ENCODE peak calls at places on chromosomes 1 and 21, in five cellular contexts. One of them, this sample, is unnamed.

GRCh38 chr1:103025858-103026409 is 82.4 kb downstream of the COL11A1 start:
- DNase-seq in stomach: no peak
- DNase-seq in HL-60: no peak
- DNase-seq in K562: no peak
- DNase-seq in GM23338: peak
- DNase-seq in this sample: no peak

GRCh38 chr1:212446333-212446732 is 13.6 kb downstream of the NENF start:
- DNase-seq in stomach: no peak
- DNase-seq in HL-60: no peak
- DNase-seq in K562: no peak
- DNase-seq in GM23338: no peak
- DNase-seq in this sample: no peak

GRCh38 chr21:33588485-33589335 is at the start of gene DONSON:
- DNase-seq in stomach: peak
- DNase-seq in HL-60: peak
- DNase-seq in K562: peak
- DNase-seq in GM23338: peak
- DNase-seq in this sample: peak

GRCh38 chr1:94142022-94142421 is 21.1 kb upstream of the ABCA4 start:
- DNase-seq in stomach: no peak
- DNase-seq in HL-60: no peak
- DNase-seq in K562: no peak
- DNase-seq in GM23338: no peak
- DNase-seq in this sample: no peak

GRCh38 chr1:193406901-193407300 is 220.5 kb upstream of the B3GALT2 start:
- DNase-seq in stomach: no peak
- DNase-seq in HL-60: no peak
- DNase-seq in K562: peak
- DNase-seq in GM23338: peak
- DNase-seq in this sample: peak

GRCh38 chr1:217747156-217747769 is 116.1 kb downstream of the SPATA17 start:
- DNase-seq in stomach: no peak
- DNase-seq in HL-60: no peak
- DNase-seq in K562: peak
- DNase-seq in GM23338: peak
- DNase-seq in this sample: peak

GRCh38 chr1:206500046-206500445 is 7.3 kb upstream of the RASSF5 start:
- DNase-seq in stomach: no peak
- DNase-seq in HL-60: no peak
- DNase-seq in K562: no peak
- DNase-seq in GM23338: no peak
- DNase-seq in this sample: no peak

GRCh38 chr1:41739061-41739955 is 179.4 kb downstream of the HIVEP3 start:
- DNase-seq in stomach: peak
- DNase-seq in HL-60: peak
- DNase-seq in K562: no peak
- DNase-seq in GM23338: no peak
- DNase-seq in this sample: no peak

GRCh38 chr1:220825819-220826551 is 39.3 kb downstream of the MTARC1 start:
- DNase-seq in stomach: no peak
- DNase-seq in HL-60: no peak
- DNase-seq in K562: no peak
- DNase-seq in GM23338: no peak
- DNase-seq in this sample: no peak

GRCh38 chr1:190011585-190011984 is 466.1 kb downstream of the BRINP3 start:
- DNase-seq in stomach: no peak
- DNase-seq in HL-60: no peak
- DNase-seq in K562: no peak
- DNase-seq in GM23338: no peak
- DNase-seq in this sample: no peak

GRCh38 chr1:156664949-156665411 is 12.2 kb downstream of the NES start:
- DNase-seq in stomach: no peak
- DNase-seq in HL-60: peak
- DNase-seq in K562: no peak
- DNase-seq in GM23338: peak
- DNase-seq in this sample: no peak

GRCh38 chr1:53128401-53128800 is 14.0 kb downstream of the SLC1A7 start:
- DNase-seq in stomach: no peak
- DNase-seq in HL-60: no peak
- DNase-seq in K562: no peak
- DNase-seq in GM23338: no peak
- DNase-seq in this sample: no peak

GRCh38 chr1:166679369-166679768 is 159.9 kb upstream of the POGK start:
- DNase-seq in stomach: no peak
- DNase-seq in HL-60: no peak
- DNase-seq in K562: no peak
- DNase-seq in GM23338: no peak
- DNase-seq in this sample: no peak

GRCh38 chr1:94709891-94710581 is 110.1 kb upstream of the SLC44A3 start:
- DNase-seq in stomach: no peak
- DNase-seq in HL-60: no peak
- DNase-seq in K562: no peak
- DNase-seq in GM23338: no peak
- DNase-seq in this sample: no peak

GRCh38 chr1:153265457-153265856 is 6.0 kb downstream of the LORICRIN start:
- DNase-seq in stomach: no peak
- DNase-seq in HL-60: no peak
- DNase-seq in K562: no peak
- DNase-seq in GM23338: no peak
- DNase-seq in this sample: no peak

GRCh38 chr1:237748192-237748591 is 142.5 kb downstream of the ZP4 start:
- DNase-seq in stomach: no peak
- DNase-seq in HL-60: no peak
- DNase-seq in K562: no peak
- DNase-seq in GM23338: no peak
- DNase-seq in this sample: no peak

GRCh38 chr1:156160000-156160743 is 6.8 kb downstream of the SEMA4A start:
- DNase-seq in stomach: no peak
- DNase-seq in HL-60: no peak
- DNase-seq in K562: no peak
- DNase-seq in GM23338: peak
- DNase-seq in this sample: no peak

GRCh38 chr1:107250169-107250568 is 109.3 kb downstream of the NTNG1 start:
- DNase-seq in stomach: no peak
- DNase-seq in HL-60: no peak
- DNase-seq in K562: no peak
- DNase-seq in GM23338: peak
- DNase-seq in this sample: no peak

GRCh38 chr1:6450943-6451373 is 15.0 kb downstream of the TNFRSF25 start:
- DNase-seq in stomach: peak
- DNase-seq in HL-60: no peak
- DNase-seq in K562: no peak
- DNase-seq in GM23338: no peak
- DNase-seq in this sample: no peak

GRCh38 chr1:6447016-6447817 is 18.8 kb downstream of the TNFRSF25 start:
- DNase-seq in stomach: no peak
- DNase-seq in HL-60: no peak
- DNase-seq in K562: no peak
- DNase-seq in GM23338: peak
- DNase-seq in this sample: no peak

GRCh38 chr1:6450005-6450450 is 15.9 kb downstream of the TNFRSF25 start:
- DNase-seq in stomach: no peak
- DNase-seq in HL-60: no peak
- DNase-seq in K562: no peak
- DNase-seq in GM23338: no peak
- DNase-seq in this sample: no peak

GRCh38 chr1:6447818-6448748 is 17.9 kb downstream of the TNFRSF25 start:
- DNase-seq in stomach: no peak
- DNase-seq in HL-60: no peak
- DNase-seq in K562: no peak
- DNase-seq in GM23338: peak
- DNase-seq in this sample: peak

GRCh38 chr1:6448749-6449631 is 17.0 kb downstream of the TNFRSF25 start:
- DNase-seq in stomach: peak
- DNase-seq in HL-60: no peak
- DNase-seq in K562: peak
- DNase-seq in GM23338: peak
- DNase-seq in this sample: no peak
- TF ChIP-seq POLR2AphosphoS5 in stomach: no peak
- TF ChIP-seq POLR2AphosphoS5 in HL-60: no peak
- TF ChIP-seq POLR2AphosphoS5 in K562: no peak
- TF ChIP-seq POLR2AphosphoS5 in GM23338: no peak
- TF ChIP-seq POLR2AphosphoS5 in this sample: no peak

DNA sequence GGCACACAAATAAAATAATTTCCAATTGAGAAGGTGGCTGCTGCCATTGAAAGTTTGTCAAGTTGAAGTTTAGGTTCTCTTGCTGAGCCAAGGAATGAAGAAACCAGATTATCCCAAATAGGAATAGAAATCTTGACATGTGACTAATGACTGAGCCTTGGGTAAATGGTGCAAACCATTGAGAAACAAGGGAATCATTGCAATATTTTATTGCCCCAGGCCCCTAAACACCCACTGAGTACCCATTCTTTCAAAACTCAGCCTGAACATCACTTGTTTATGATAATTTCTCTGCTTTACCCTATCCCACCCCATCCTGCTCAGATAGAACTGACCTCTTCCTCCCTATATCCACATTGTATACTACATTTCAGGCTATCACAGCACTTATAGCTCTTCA is 46.6 kb upstream of the VTCN1 start:
- DNase-seq in stomach: no peak
- DNase-seq in HL-60: no peak
- DNase-seq in K562: no peak
- DNase-seq in GM23338: no peak
- DNase-seq in this sample: no peak
- TF ChIP-seq POLR2AphosphoS5 in stomach: no peak
- TF ChIP-seq POLR2AphosphoS5 in HL-60: no peak
- TF ChIP-seq POLR2AphosphoS5 in K562: no peak
- TF ChIP-seq POLR2AphosphoS5 in GM23338: no peak
- TF ChIP-seq POLR2AphosphoS5 in this sample: no peak

GRCh38 chr1:194512957-194513356 is 1326.5 kb upstream of the B3GALT2 start:
- DNase-seq in stomach: no peak
- DNase-seq in HL-60: no peak
- DNase-seq in K562: no peak
- DNase-seq in GM23338: no peak
- DNase-seq in this sample: no peak
- TF ChIP-seq POLR2AphosphoS5 in stomach: no peak
- TF ChIP-seq POLR2AphosphoS5 in HL-60: no peak
- TF ChIP-seq POLR2AphosphoS5 in K562: no peak
- TF ChIP-seq POLR2AphosphoS5 in GM23338: no peak
- TF ChIP-seq POLR2AphosphoS5 in this sample: no peak

DNA sequence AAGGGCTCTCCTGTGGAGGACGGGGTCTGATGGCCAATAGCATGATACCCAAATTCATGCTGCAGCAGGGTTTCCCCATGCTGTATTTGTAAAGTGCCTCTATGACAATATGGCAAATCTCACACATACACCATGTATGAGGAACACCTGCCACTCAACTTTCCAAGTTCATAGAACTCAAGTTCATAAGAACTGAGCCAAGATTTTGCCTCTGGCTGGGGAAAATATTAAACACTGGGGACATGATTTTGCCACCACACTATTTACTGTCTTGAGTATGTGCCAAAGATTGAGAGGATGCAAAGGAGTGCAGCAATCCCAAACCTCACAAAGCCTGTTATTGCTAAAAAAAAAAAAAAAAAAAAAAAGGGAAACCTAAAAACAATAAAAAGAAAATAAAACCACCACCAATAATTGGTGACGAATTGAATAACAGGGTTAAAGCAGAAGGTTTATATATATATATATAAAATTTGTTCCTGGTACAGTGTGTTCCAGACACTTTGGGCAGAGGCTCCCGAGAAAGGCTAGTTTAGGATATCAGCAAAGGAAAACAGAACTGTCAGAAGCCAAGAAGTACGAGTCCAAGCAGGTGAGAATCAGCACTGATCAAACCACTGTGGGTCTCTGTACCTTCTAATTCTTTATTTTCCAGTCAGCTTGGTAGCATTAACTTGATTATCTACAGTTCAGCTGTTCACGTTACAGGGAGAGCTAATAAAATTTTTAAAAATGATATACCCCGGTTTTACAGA is 24.3 kb downstream of the ZBTB21 start:
- DNase-seq in stomach: no peak
- DNase-seq in HL-60: no peak
- DNase-seq in K562: no peak
- DNase-seq in GM23338: no peak
- DNase-seq in this sample: no peak
- TF ChIP-seq POLR2AphosphoS5 in stomach: no peak
- TF ChIP-seq POLR2AphosphoS5 in HL-60: no peak
- TF ChIP-seq POLR2AphosphoS5 in K562: no peak
- TF ChIP-seq POLR2AphosphoS5 in GM23338: no peak
- TF ChIP-seq POLR2AphosphoS5 in this sample: no peak

GRCh38 chr21:45513003-45513706 is 29.1 kb downstream of the SLC19A1 start:
- DNase-seq in stomach: peak
- DNase-seq in HL-60: no peak
- DNase-seq in K562: no peak
- DNase-seq in GM23338: no peak
- DNase-seq in this sample: no peak
- TF ChIP-seq POLR2AphosphoS5 in stomach: peak
- TF ChIP-seq POLR2AphosphoS5 in HL-60: no peak
- TF ChIP-seq POLR2AphosphoS5 in K562: no peak
- TF ChIP-seq POLR2AphosphoS5 in GM23338: peak
- TF ChIP-seq POLR2AphosphoS5 in this sample: no peak

GRCh38 chr1:28950006-28950405 is 35.6 kb downstream of the EPB41 start:
- DNase-seq in stomach: no peak
- DNase-seq in HL-60: no peak
- DNase-seq in K562: no peak
- DNase-seq in GM23338: no peak
- DNase-seq in this sample: no peak
- TF ChIP-seq POLR2AphosphoS5 in stomach: no peak
- TF ChIP-seq POLR2AphosphoS5 in HL-60: no peak
- TF ChIP-seq POLR2AphosphoS5 in K562: no peak
- TF ChIP-seq POLR2AphosphoS5 in GM23338: no peak
- TF ChIP-seq POLR2AphosphoS5 in this sample: no peak

GRCh38 chr1:90963651-90964050 is 58.2 kb downstream of the ZNF644 start:
- DNase-seq in stomach: no peak
- DNase-seq in HL-60: no peak
- DNase-seq in K562: no peak
- DNase-seq in GM23338: no peak
- DNase-seq in this sample: no peak

GRCh38 chr1:90963236-90963635 is 58.6 kb downstream of the ZNF644 start:
- DNase-seq in stomach: no peak
- DNase-seq in HL-60: no peak
- DNase-seq in K562: no peak
- DNase-seq in GM23338: no peak
- DNase-seq in this sample: no peak

GRCh38 chr1:90959352-90960206 is 62.3 kb downstream of the ZNF644 start:
- DNase-seq in stomach: no peak
- DNase-seq in HL-60: peak
- DNase-seq in K562: no peak
- DNase-seq in GM23338: no peak
- DNase-seq in this sample: no peak

GRCh38 chr1:90969241-90969640 is 52.6 kb downstream of the ZNF644 start:
- DNase-seq in stomach: no peak
- DNase-seq in HL-60: no peak
- DNase-seq in K562: no peak
- DNase-seq in GM23338: no peak
- DNase-seq in this sample: no peak

DNA sequence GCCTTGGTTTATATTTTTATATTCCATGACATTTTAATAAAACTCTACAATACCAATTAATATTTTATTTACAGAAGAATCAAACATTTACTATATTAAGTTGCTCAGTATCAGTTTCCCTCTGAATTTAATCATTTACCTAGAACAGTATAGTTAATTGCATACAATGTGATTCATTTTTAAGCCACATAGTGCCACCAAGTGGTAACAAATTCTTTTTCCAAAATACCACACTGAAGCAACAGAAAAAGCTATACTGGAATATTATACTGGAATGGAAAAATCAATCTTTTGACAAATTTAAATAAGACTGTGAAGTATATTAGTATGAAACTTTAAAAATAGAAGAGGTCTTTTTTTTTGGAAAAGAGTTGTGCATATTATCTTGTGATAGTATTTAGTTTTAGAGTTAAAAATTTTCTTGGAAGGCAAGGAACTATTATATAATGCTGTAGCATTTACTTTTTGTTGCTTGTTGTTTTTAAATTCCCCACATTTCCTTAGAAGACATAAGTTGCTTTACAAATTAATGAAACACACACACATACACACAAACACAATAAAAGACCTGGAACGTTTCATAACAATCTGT is 57.3 kb downstream of the ZNF644 start:
- DNase-seq in stomach: no peak
- DNase-seq in HL-60: no peak
- DNase-seq in K562: no peak
- DNase-seq in GM23338: peak
- DNase-seq in this sample: peak
- TF ChIP-seq POLR2AphosphoS5 in stomach: no peak
- TF ChIP-seq POLR2AphosphoS5 in HL-60: no peak
- TF ChIP-seq POLR2AphosphoS5 in K562: no peak
- TF ChIP-seq POLR2AphosphoS5 in GM23338: no peak
- TF ChIP-seq POLR2AphosphoS5 in this sample: no peak